ENCODE peak calls at places on chromosomes 4 and X, in six cellular contexts. G is upper lobe of left lung, O is cardiac muscle cell, J is Karpas-422, P is HCT116, K is suprapubic skin. U is an unnamed sample.
A peak's percentile ranks its signal among the peaks of the same experiment; 100 is the strongest.

GRCh38 chr4:8409271-8410065 is 31.1 kb downstream of the ACOX3 start:
- DNase-seq in G (peak; percentile 45), O (peak; percentile 21), J (peak; percentile 88), P (no peak), K (no peak), U (no peak)

GRCh38 chr4:82275431-82276423 is 98.1 kb downstream of the HNRNPD start:
- DNase-seq in G (no peak), O (no peak), J (peak; percentile 54), P (no peak), K (no peak), U (no peak)

GRCh38 chrX:39721570-39722279 is 376.0 kb downstream of the BCOR start:
- DNase-seq in G (no peak), O (peak; percentile 78), J (no peak), P (no peak), K (no peak), U (no peak)

GRCh38 chr4:129514852-129515251 is 418.9 kb downstream of the C4orf33 start:
- DNase-seq in G (no peak), O (no peak), J (no peak), P (no peak), K (no peak), U (no peak)

GRCh38 chrX:10106801-10107200 is 50.0 kb upstream of the CLCN4 start:
- DNase-seq in G (no peak), O (no peak), J (peak; percentile 67), P (no peak), K (no peak), U (no peak)

GRCh38 chr4:175784986-175785525 is 27.0 kb downstream of the GPM6A start:
- DNase-seq in G (no peak), O (no peak), J (no peak), P (no peak), K (no peak), U (no peak)

GRCh38 chr4:149914521-149915115 is 99.0 kb upstream of the IQCM start:
- DNase-seq in G (no peak), O (peak; percentile 68), J (peak; percentile 90), P (peak; percentile 52), K (no peak), U (no peak)

GRCh38 chr4:102535398-102536082 is 34.4 kb downstream of the NFKB1 start:
- DNase-seq in G (no peak), O (peak; percentile 59), J (peak; percentile 46), P (no peak), K (no peak), U (no peak)

GRCh38 chr4:2339458-2340271 is 77.8 kb upstream of the MXD4 start:
- DNase-seq in G (peak; percentile 15), O (no peak), J (no peak), P (no peak), K (no peak), U (no peak)

DNA sequence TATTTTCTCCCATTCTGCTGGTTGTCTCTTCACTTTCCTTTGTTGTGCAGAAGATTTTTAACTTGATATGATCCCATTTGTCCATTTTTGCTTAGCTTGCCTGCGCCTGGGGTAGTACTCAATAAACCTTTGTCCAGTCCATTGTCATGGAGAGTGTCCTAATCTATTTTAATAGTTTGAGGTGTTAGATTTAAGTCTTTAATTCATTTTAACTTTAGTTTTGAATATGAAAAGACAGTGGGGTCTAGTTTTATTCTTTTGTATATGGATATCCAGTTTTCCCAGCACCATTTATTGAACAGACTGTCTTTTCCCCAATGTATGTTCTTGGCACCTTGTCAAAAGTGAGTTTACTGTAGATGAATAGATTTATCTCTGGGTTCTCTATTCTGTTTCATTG is 76.0 kb upstream of the ITM2A start:
- DNase-seq in G (no peak), O (no peak), J (no peak), P (no peak), K (no peak), U (no peak)
- H3K27ac ChIP-seq in G (no peak overlapping the region), O (no peak overlapping the region), J (no peak overlapping the region), P (no peak overlapping the region), K (no peak overlapping the region), U (no peak overlapping the region)

DNA sequence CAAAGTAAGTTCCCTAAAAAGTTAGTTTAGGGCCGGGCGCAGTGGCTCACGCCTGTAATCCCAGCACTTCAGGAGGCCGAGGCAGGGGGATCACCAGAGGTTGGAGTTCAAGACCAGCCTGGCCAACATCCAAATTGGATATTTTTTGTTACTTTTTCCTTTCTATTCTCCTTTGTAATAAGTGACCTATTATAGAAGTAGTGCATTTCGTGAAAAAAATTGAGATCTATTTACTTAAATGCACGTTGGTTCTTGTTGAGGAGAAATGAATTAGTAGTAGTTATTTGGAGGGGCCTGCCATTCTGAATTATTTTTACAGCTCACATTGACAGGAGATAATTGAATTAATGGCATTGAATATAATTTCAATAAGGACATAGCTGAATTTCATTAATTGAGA is 22.3 kb upstream of the NDUFC1 start:
- DNase-seq in G (no peak), O (no peak), J (no peak), P (no peak), K (no peak), U (no peak)
- H3K27ac ChIP-seq in G (no peak overlapping the region), O (peak overlapping the region; percentile 4), J (no peak overlapping the region), P (no peak overlapping the region), K (no peak overlapping the region), U (no peak overlapping the region)

GRCh38 chrX:54181196-54181953 is 1.7 kb downstream of the FAM120C start:
- DNase-seq in G (no peak), O (peak; percentile 41), J (no peak), P (no peak), K (no peak), U (no peak)
- H3K27ac ChIP-seq in G (peak overlapping the region; percentile 88), O (no peak overlapping the region), J (no peak overlapping the region), P (peak overlapping the region; percentile 94), K (no peak overlapping the region), U (peak overlapping the region; percentile 88)

DNA sequence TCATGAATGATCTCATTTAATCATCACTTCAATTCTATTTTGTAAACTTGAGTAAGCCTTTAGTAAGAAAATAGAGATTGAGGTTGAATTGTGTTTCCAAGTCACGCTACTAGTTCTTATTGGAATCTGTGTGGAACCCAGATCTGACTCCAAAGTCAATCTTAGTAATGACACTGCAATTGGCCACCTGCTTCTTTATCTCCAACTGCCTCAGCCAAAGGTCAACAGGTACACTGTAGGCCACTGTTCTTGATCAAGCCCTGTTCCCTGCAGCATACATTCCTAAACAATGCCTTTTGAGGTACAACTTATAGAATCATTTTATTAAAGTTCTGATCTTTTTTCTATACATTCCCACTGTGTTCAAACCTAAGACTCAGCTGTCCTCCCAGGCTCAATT is 45.5 kb upstream of the CXCL13 start:
- DNase-seq in G (no peak), O (no peak), J (no peak), P (no peak), K (no peak), U (no peak)
- H3K27ac ChIP-seq in G (no peak overlapping the region), O (no peak overlapping the region), J (no peak overlapping the region), P (no peak overlapping the region), K (no peak overlapping the region), U (no peak overlapping the region)

GRCh38 chr4:154124539-154125255 is 335.8 kb upstream of the SFRP2 start:
- DNase-seq in G (no peak), O (peak; percentile 11), J (no peak), P (peak; percentile 65), K (no peak), U (peak; percentile 68)

GRCh38 chr4:154125340-154125739 is 336.5 kb upstream of the SFRP2 start:
- DNase-seq in G (no peak), O (no peak), J (no peak), P (no peak), K (no peak), U (no peak)

GRCh38 chr4:154120690-154121089 is 331.8 kb upstream of the SFRP2 start:
- DNase-seq in G (no peak), O (no peak), J (no peak), P (no peak), K (no peak), U (no peak)

GRCh38 chr4:154126276-154126675 is 337.4 kb upstream of the SFRP2 start:
- DNase-seq in G (no peak), O (no peak), J (no peak), P (no peak), K (no peak), U (no peak)

DNA sequence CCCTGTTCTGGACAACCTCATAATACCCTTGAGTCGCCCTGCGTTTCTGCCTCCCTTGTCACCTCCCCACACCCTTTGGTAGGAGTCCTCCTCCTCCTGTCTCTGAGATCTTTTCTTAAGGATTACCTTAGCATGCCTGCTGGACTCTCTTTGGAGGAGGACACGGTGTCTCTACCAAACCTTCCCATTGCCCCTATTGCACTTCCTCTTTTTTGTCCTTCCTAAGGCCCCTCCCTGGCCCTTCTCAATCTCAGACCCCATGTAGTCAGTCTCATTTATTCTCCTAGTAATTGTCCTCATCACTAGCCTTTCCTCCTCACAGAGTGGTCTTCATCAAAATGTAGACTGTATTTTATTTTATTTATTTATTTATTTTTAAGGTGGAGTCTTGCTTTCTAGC is 335.0 kb upstream of the SFRP2 start:
- DNase-seq in G (no peak), O (no peak), J (no peak), P (no peak), K (no peak), U (no peak)
- H3K27ac ChIP-seq in G (no peak overlapping the region), O (no peak overlapping the region), J (no peak overlapping the region), P (no peak overlapping the region), K (no peak overlapping the region), U (peak overlapping the region; percentile 67)

GRCh38 chr4:107989537-107990386 is at the start of gene HADH:
- DNase-seq in G (peak; percentile 97), O (peak; percentile 94), J (peak; percentile 98), P (peak; percentile 72), K (peak; percentile 94), U (peak; percentile 46)
- H3K27ac ChIP-seq in G (peak within 1 kb of the TSS; percentile 89), O (peak within 1 kb of the TSS; percentile 88), J (no peak within 1 kb of the TSS), P (peak within 1 kb of the TSS; percentile 71), K (peak within 1 kb of the TSS; percentile 88), U (peak within 1 kb of the TSS; percentile 75)

DNA sequence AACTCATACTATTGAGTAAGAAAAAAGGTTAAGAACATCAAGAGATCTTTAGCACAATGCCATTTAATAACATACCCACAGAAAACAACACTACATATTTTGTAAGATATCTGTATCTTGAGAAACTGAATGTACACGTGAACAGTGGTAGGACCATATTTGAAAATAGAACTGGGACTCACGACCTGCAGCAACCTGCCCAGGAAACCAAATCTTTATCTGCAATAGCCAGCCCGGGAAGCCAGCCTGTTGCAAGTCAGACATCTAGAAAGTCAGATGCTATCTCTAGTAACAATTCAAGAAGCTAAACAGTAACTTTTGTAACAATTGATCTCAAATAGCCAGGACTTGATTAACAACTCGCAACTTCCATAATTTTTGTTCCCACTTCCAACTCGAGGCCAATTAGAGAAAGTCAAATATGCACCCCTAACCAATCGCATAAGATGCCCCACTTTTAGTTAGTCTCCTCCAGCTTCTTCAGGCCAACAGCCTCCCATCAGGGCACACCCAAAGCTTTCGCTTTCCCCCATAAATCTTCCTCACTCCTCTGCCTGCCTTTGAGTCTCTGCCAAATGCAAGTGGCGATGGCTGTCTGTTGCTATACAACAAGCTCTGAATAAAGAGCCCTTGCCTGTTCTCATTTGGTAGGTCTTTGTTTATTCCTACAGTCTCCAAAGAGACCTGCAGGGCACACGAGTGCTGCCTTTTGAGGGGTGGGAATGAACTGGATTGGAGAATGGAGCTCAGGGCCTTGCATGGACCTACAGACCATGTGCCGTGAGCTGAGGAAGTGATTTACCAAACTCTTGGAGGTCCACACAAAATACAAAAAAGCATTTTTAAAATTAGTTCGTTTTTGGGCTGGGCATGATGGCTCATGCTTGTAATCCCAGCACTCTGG is 52.3 kb upstream of the SOD3 start:
- DNase-seq in G (no peak), O (no peak), J (no peak), P (no peak), K (no peak), U (no peak)
- H3K27ac ChIP-seq in G (no peak overlapping the region), O (no peak overlapping the region), J (no peak overlapping the region), P (no peak overlapping the region), K (peak overlapping the region; percentile 47), U (no peak overlapping the region)

GRCh38 chr4:134529629-134530028 is 328.0 kb upstream of the PABPC4L start:
- DNase-seq in G (no peak), O (no peak), J (no peak), P (no peak), K (no peak), U (no peak)
- H3K27ac ChIP-seq in G (no peak overlapping the region), O (no peak overlapping the region), J (no peak overlapping the region), P (no peak overlapping the region), K (no peak overlapping the region), U (no peak overlapping the region)

U was measured in epithelial cell of prostate.